ENCODE peak calls at places on chromosomes 12 and 14, in seven cellular contexts. M, P, K, G, T, N and A are unnamed samples.

GRCh38 chr12:46174061-46174662 is 94.7 kb downstream of the SLC38A1 start:
- DNase-seq in M (no peak), P (no peak), K (no peak), G (no peak), T (no peak), N (no peak), A (no peak)

GRCh38 chr14:101131451-101131916 is 228.0 kb upstream of the RTL1 start:
- DNase-seq in M (no peak), P (no peak), K (no peak), G (no peak), T (no peak), N (no peak), A (no peak)

GRCh38 chr12:119020377-119021360 is 39.3 kb downstream of the SRRM4 start:
- DNase-seq in M (peak), P (peak), K (no peak), G (no peak), T (peak), N (no peak), A (no peak)

GRCh38 chr14:97276573-97276972 is 479.4 kb downstream of the VRK1 start:
- DNase-seq in M (no peak), P (no peak), K (peak), G (no peak), T (no peak), N (no peak), A (no peak)

GRCh38 chr12:49872781-49873181 is 29.9 kb upstream of the BCDIN3D start:
- DNase-seq in M (no peak), P (no peak), K (no peak), G (no peak), T (no peak), N (no peak), A (peak)

GRCh38 chr12:79573820-79574219 is 116.9 kb downstream of the PAWR start:
- DNase-seq in M (no peak), P (no peak), K (no peak), G (no peak), T (no peak), N (no peak), A (no peak)

GRCh38 chr14:104113631-104114420 is 24.6 kb upstream of the KIF26A start:
- DNase-seq in M (peak), P (no peak), K (no peak), G (peak), T (peak), N (no peak), A (no peak)

GRCh38 chr12:26268841-26269553 is 73.6 kb downstream of the SSPN start:
- DNase-seq in M (no peak), P (no peak), K (no peak), G (no peak), T (no peak), N (no peak), A (no peak)

GRCh38 chr12:96250119-96250685 is 56.0 kb downstream of the ELK3 start:
- DNase-seq in M (no peak), P (no peak), K (no peak), G (no peak), T (no peak), N (no peak), A (no peak)

GRCh38 chr12:52086366-52086765 is 6.9 kb downstream of the SMIM41 start:
- DNase-seq in M (peak), P (no peak), K (no peak), G (no peak), T (no peak), N (no peak), A (no peak)

GRCh38 chr12:116975779-116976393 is 65.1 kb downstream of the FBXW8 start:
- DNase-seq in M (no peak), P (no peak), K (no peak), G (no peak), T (no peak), N (peak), A (peak)

GRCh38 chr12:130438711-130439110 is 101.0 kb downstream of the PIWIL1 start:
- DNase-seq in M (no peak), P (no peak), K (no peak), G (peak), T (no peak), N (no peak), A (no peak)

GRCh38 chr14:70707138-70708038 is 65.7 kb downstream of the TTC9 start:
- DNase-seq in M (no peak), P (no peak), K (no peak), G (no peak), T (no peak), N (peak), A (peak)

GRCh38 chr12:104637616-104638015 is 180.9 kb downstream of the CHST11 start:
- DNase-seq in M (no peak), P (no peak), K (no peak), G (peak), T (no peak), N (no peak), A (no peak)

GRCh38 chr12:78261901-78262300 is 431.2 kb downstream of the NAV3 start:
- DNase-seq in M (no peak), P (no peak), K (no peak), G (no peak), T (no peak), N (no peak), A (no peak)

GRCh38 chr12:113512568-113512967 is 40.9 kb upstream of the LHX5 start:
- DNase-seq in M (peak), P (no peak), K (no peak), G (no peak), T (no peak), N (no peak), A (no peak)

GRCh38 chr12:53955036-53955775 is 503 bp downstream of the HOXC12 start:
- DNase-seq in M (peak), P (no peak), K (no peak), G (no peak), T (no peak), N (no peak), A (no peak)

GRCh38 chr12:116140559-116140958 is 136.9 kb downstream of the MED13L start:
- DNase-seq in M (no peak), P (no peak), K (no peak), G (no peak), T (no peak), N (no peak), A (no peak)

GRCh38 chr14:105211758-105212089 is 30.6 kb upstream of the NUDT14 start:
- DNase-seq in M (no peak), P (no peak), K (no peak), G (no peak), T (no peak), N (no peak), A (no peak)

GRCh38 chr14:51654549-51654879 is 2.8 kb downstream of the FRMD6 start:
- DNase-seq in M (no peak), P (no peak), K (no peak), G (no peak), T (no peak), N (peak), A (no peak)
- H3K4me3 ChIP-seq in M (no peak), P (no peak), K (no peak), G (no peak), T (peak), N (peak), A (peak)

GRCh38 chr12:108697905-108698304 is 33.4 kb downstream of the CORO1C start:
- DNase-seq in M (no peak), P (no peak), K (no peak), G (no peak), T (no peak), N (no peak), A (no peak)

GRCh38 chr12:108694812-108695278 is 36.5 kb downstream of the CORO1C start:
- DNase-seq in M (no peak), P (no peak), K (no peak), G (no peak), T (no peak), N (no peak), A (no peak)

GRCh38 chr12:108693781-108694180 is 37.5 kb downstream of the CORO1C start:
- DNase-seq in M (no peak), P (no peak), K (no peak), G (no peak), T (no peak), N (no peak), A (no peak)

GRCh38 chr12:108696996-108697290 is 34.4 kb downstream of the CORO1C start:
- DNase-seq in M (no peak), P (no peak), K (no peak), G (no peak), T (no peak), N (no peak), A (no peak)

DNA sequence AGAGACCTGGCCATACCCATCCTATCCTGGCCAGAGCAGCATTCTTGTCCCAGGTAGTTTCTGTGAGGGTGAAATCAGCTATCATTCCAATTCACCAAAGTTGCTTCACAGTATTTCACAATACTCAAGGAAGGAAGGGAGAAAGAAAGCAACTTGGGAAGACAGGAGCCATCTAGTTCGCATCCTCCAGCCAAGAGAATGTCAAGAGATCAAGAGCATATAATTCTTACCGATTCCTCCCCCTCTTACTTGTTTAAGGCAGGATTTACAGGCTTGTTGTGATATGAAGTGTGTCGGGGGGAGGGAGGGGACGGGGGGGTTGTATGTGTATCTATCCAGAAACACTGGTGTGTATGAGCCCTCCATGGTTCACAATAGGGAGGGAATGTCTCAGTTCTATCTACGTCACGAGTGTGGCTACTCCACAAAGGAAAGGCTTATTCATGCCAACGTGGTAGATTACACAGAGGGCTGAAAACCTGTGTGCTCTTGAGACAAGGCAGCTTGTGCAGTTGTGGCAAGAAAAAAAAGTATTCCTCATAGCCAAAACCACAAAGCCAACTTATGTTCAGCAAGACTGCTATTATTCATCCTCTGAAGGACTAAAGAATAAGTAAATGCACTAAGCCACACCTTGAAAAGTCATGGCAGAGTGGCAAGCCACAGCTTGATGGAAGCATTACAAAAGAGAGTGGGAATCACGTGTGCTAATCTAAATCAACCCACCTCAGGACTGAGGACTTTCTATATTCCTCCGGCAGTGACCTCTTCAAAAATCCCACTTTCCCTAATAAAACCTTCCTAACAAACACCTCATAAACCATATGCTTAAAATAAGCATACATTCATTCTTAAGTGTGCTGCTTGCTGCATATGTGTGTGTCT is 35.0 kb downstream of the CORO1C start:
- DNase-seq in M (no peak), P (no peak), K (no peak), G (no peak), T (no peak), N (peak), A (peak)
- H3K4me3 ChIP-seq in M (no peak), P (no peak), K (no peak), G (no peak), T (no peak), N (peak), A (no peak)

GRCh38 chr14:20516921-20517320 is 11.6 kb downstream of the RNASE10 start:
- DNase-seq in M (no peak), P (no peak), K (no peak), G (no peak), T (no peak), N (peak), A (peak)
- H3K4me3 ChIP-seq in M (no peak), P (no peak), K (no peak), G (no peak), T (no peak), N (no peak), A (no peak)

DNA sequence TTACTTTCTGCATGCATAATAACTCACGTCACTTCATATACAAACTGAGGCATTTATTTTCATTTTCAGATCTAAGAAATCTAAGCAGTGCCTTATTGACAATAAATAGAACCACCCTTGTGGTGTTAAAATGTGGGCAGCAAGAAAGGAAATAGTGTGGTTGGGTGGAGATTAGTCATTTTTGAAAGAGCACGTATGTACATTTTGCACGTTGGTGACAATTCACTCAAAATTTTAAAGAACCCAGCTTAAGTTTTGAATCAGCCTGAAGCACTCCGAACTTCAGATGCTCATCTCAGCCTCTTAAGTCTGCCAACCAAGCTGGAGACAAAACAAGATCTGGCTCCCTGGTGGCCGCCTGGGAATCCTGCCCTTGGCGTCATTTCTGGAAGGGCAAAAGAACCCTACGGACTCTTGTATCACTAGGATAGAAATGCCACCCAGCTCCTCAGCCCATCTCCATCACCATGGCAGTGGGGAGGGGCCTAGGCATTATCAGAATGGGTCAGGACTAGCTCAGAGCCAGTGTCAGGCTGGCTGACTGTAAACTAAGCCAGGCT is 89.5 kb upstream of the BCL2L14 start:
- DNase-seq in M (no peak), P (no peak), K (peak), G (no peak), T (no peak), N (no peak), A (no peak)
- H3K4me3 ChIP-seq in M (no peak), P (no peak), K (peak), G (no peak), T (no peak), N (no peak), A (no peak)

GRCh38 chr12:22410497-22410896 is 76.0 kb upstream of the ST8SIA1 start:
- DNase-seq in M (no peak), P (no peak), K (no peak), G (no peak), T (no peak), N (no peak), A (no peak)
- H3K4me3 ChIP-seq in M (no peak), P (no peak), K (peak), G (no peak), T (no peak), N (no peak), A (no peak)